ENCODE peak calls at places on chromosomes 1 and 21, in four cellular contexts. One of them, this sample, is unnamed.

GRCh38 chr1:195745170-195746009 is 862.9 kb downstream of the KCNT2 start:
- DNase-seq in hepatic stellate cell: no peak
- DNase-seq in KG1: no peak
- DNase-seq in M059J: peak
- DNase-seq in this sample: no peak

GRCh38 chr1:101302831-101303511 is 66.2 kb downstream of the S1PR1 start:
- DNase-seq in hepatic stellate cell: no peak
- DNase-seq in KG1: no peak
- DNase-seq in M059J: peak
- DNase-seq in this sample: no peak

GRCh38 chr1:28236656-28237331 is 870 bp downstream of the ATP5IF1 start:
- DNase-seq in hepatic stellate cell: no peak
- DNase-seq in KG1: no peak
- DNase-seq in M059J: peak
- DNase-seq in this sample: no peak

GRCh38 chr1:60169206-60169605 is 95.6 kb upstream of the C1orf87 start:
- DNase-seq in hepatic stellate cell: peak
- DNase-seq in KG1: no peak
- DNase-seq in M059J: peak
- DNase-seq in this sample: no peak

GRCh38 chr1:198978523-198978922 is 339.7 kb downstream of the PTPRC start:
- DNase-seq in hepatic stellate cell: no peak
- DNase-seq in KG1: no peak
- DNase-seq in M059J: no peak
- DNase-seq in this sample: no peak

GRCh38 chr21:36700295-36700960 is 1.5 kb downstream of the SIM2 start:
- DNase-seq in hepatic stellate cell: no peak
- DNase-seq in KG1: no peak
- DNase-seq in M059J: no peak
- DNase-seq in this sample: no peak

GRCh38 chr1:236685205-236685916 is 938 bp upstream of the ACTN2 start:
- DNase-seq in hepatic stellate cell: no peak
- DNase-seq in KG1: no peak
- DNase-seq in M059J: no peak
- DNase-seq in this sample: no peak

GRCh38 chr1:1237874-1238701 is 6.1 kb downstream of the B3GALT6 start:
- DNase-seq in hepatic stellate cell: no peak
- DNase-seq in KG1: no peak
- DNase-seq in M059J: no peak
- DNase-seq in this sample: peak

GRCh38 chr1:7384679-7385078 is 386.4 kb upstream of the VAMP3 start:
- DNase-seq in hepatic stellate cell: no peak
- DNase-seq in KG1: no peak
- DNase-seq in M059J: no peak
- DNase-seq in this sample: peak

GRCh38 chr1:75338974-75339483 is 204.8 kb downstream of the LHX8 start:
- DNase-seq in hepatic stellate cell: no peak
- DNase-seq in KG1: no peak
- DNase-seq in M059J: peak
- DNase-seq in this sample: no peak

GRCh38 chr1:205525495-205526285 is 21.2 kb downstream of the CDK18 start:
- DNase-seq in hepatic stellate cell: no peak
- DNase-seq in KG1: no peak
- DNase-seq in M059J: no peak
- DNase-seq in this sample: no peak

GRCh38 chr1:162094271-162094670 is 24.8 kb downstream of the NOS1AP start:
- DNase-seq in hepatic stellate cell: no peak
- DNase-seq in KG1: no peak
- DNase-seq in M059J: peak
- DNase-seq in this sample: peak

GRCh38 chr1:36128126-36128904 is 3.3 kb upstream of the COL8A2 start:
- DNase-seq in hepatic stellate cell: no peak
- DNase-seq in KG1: no peak
- DNase-seq in M059J: peak
- DNase-seq in this sample: no peak

GRCh38 chr1:246280551-246280950 is 226.5 kb downstream of the SMYD3 start:
- DNase-seq in hepatic stellate cell: no peak
- DNase-seq in KG1: no peak
- DNase-seq in M059J: peak
- DNase-seq in this sample: no peak

GRCh38 chr1:14100916-14101315 is 400.9 kb downstream of the PRDM2 start:
- DNase-seq in hepatic stellate cell: no peak
- DNase-seq in KG1: no peak
- DNase-seq in M059J: no peak
- DNase-seq in this sample: no peak

GRCh38 chr1:78114034-78114956 is 68.5 kb downstream of the GIPC2 start:
- DNase-seq in hepatic stellate cell: peak
- DNase-seq in KG1: peak
- DNase-seq in M059J: peak
- DNase-seq in this sample: peak

This sample was measured in islet precursor cell.